ENCODE peak calls at places on chromosome 11, in nine cellular contexts. One of them, this sample, is unnamed.

GRCh38 chr11:13297308-13297916 is 19.8 kb downstream of the BMAL1 start:
- DNase-seq in HCT116: no peak
- DNase-seq in ovary: no peak
- DNase-seq in esophagus squamous epithelium: no peak
- DNase-seq in tibial nerve: no peak
- DNase-seq in right lobe of liver: no peak
- DNase-seq in H1: no peak
- DNase-seq in Peyer's patch: no peak
- DNase-seq in sigmoid colon: no peak
- DNase-seq in this sample: no peak

GRCh38 chr11:127059286-127060200 is 59.0 kb upstream of the KIRREL3 start:
- DNase-seq in Peyer's patch: no peak
- DNase-seq in tibial nerve: no peak
- DNase-seq in ovary: no peak
- DNase-seq in right lobe of liver: no peak
- DNase-seq in sigmoid colon: no peak
- DNase-seq in HCT116: no peak
- DNase-seq in H1: no peak
- DNase-seq in esophagus squamous epithelium: no peak
- DNase-seq in this sample: no peak

GRCh38 chr11:82631722-82632630 is 101.7 kb downstream of the FAM181B start:
- DNase-seq in esophagus squamous epithelium: no peak
- DNase-seq in right lobe of liver: no peak
- DNase-seq in sigmoid colon: no peak
- DNase-seq in Peyer's patch: no peak
- DNase-seq in ovary: no peak
- DNase-seq in tibial nerve: no peak
- DNase-seq in HCT116: no peak
- DNase-seq in H1: no peak
- DNase-seq in this sample: no peak

GRCh38 chr11:68683952-68684384 is 376 bp upstream of the GAL start:
- DNase-seq in esophagus squamous epithelium: no peak
- DNase-seq in HCT116: no peak
- DNase-seq in tibial nerve: no peak
- DNase-seq in ovary: no peak
- DNase-seq in H1: no peak
- DNase-seq in Peyer's patch: no peak
- DNase-seq in sigmoid colon: peak; percentile 57
- DNase-seq in right lobe of liver: peak; percentile 42
- DNase-seq in this sample: no peak

GRCh38 chr11:63850946-63851345 is 12.0 kb downstream of the MARK2 start:
- DNase-seq in H1: no peak
- DNase-seq in tibial nerve: no peak
- DNase-seq in Peyer's patch: no peak
- DNase-seq in right lobe of liver: no peak
- DNase-seq in HCT116: no peak
- DNase-seq in ovary: no peak
- DNase-seq in esophagus squamous epithelium: no peak
- DNase-seq in sigmoid colon: no peak
- DNase-seq in this sample: no peak

GRCh38 chr11:113384551-113384950 is 3.0 kb upstream of the ANKK1 start:
- DNase-seq in H1: no peak
- DNase-seq in Peyer's patch: no peak
- DNase-seq in esophagus squamous epithelium: no peak
- DNase-seq in tibial nerve: no peak
- DNase-seq in sigmoid colon: no peak
- DNase-seq in ovary: no peak
- DNase-seq in HCT116: no peak
- DNase-seq in right lobe of liver: no peak
- DNase-seq in this sample: no peak

GRCh38 chr11:8608646-8609045 is 14.6 kb upstream of the STK33 start:
- DNase-seq in esophagus squamous epithelium: no peak
- DNase-seq in HCT116: no peak
- DNase-seq in sigmoid colon: no peak
- DNase-seq in tibial nerve: no peak
- DNase-seq in right lobe of liver: no peak
- DNase-seq in H1: no peak
- DNase-seq in ovary: no peak
- DNase-seq in Peyer's patch: no peak
- DNase-seq in this sample: no peak

GRCh38 chr11:17972987-17973386 is 39.9 kb downstream of the SERGEF start:
- DNase-seq in H1: peak; percentile 77
- DNase-seq in right lobe of liver: no peak
- DNase-seq in Peyer's patch: no peak
- DNase-seq in tibial nerve: peak; percentile 19
- DNase-seq in HCT116: peak; percentile 60
- DNase-seq in esophagus squamous epithelium: no peak
- DNase-seq in sigmoid colon: peak; percentile 75
- DNase-seq in ovary: peak; percentile 53
- DNase-seq in this sample: peak; percentile 57

GRCh38 chr11:19284881-19285280 is 44.1 kb upstream of the E2F8 start:
- DNase-seq in esophagus squamous epithelium: no peak
- DNase-seq in Peyer's patch: no peak
- DNase-seq in sigmoid colon: no peak
- DNase-seq in right lobe of liver: no peak
- DNase-seq in ovary: no peak
- DNase-seq in tibial nerve: no peak
- DNase-seq in H1: no peak
- DNase-seq in HCT116: no peak
- DNase-seq in this sample: no peak

GRCh38 chr11:68266121-68266891 is 5.5 kb downstream of the C11orf24 start:
- DNase-seq in H1: no peak
- DNase-seq in sigmoid colon: no peak
- DNase-seq in Peyer's patch: peak; percentile 76
- DNase-seq in tibial nerve: peak; percentile 16
- DNase-seq in right lobe of liver: peak; percentile 41
- DNase-seq in esophagus squamous epithelium: no peak
- DNase-seq in ovary: no peak
- DNase-seq in HCT116: no peak
- DNase-seq in this sample: no peak

GRCh38 chr11:87266751-87267150 is 229.0 kb downstream of the TMEM135 start:
- DNase-seq in Peyer's patch: no peak
- DNase-seq in HCT116: no peak
- DNase-seq in right lobe of liver: no peak
- DNase-seq in sigmoid colon: no peak
- DNase-seq in esophagus squamous epithelium: no peak
- DNase-seq in tibial nerve: no peak
- DNase-seq in H1: no peak
- DNase-seq in ovary: no peak
- DNase-seq in this sample: no peak

GRCh38 chr11:1060885-1061616 is 13.6 kb upstream of the MUC2 start:
- DNase-seq in right lobe of liver: no peak
- DNase-seq in tibial nerve: no peak
- DNase-seq in sigmoid colon: no peak
- DNase-seq in HCT116: peak; percentile 74
- DNase-seq in ovary: no peak
- DNase-seq in H1: no peak
- DNase-seq in Peyer's patch: peak; percentile 93
- DNase-seq in esophagus squamous epithelium: no peak
- DNase-seq in this sample: no peak

GRCh38 chr11:72471005-72471898 is 36.9 kb upstream of the CLPB start:
- DNase-seq in sigmoid colon: peak; percentile 83
- DNase-seq in Peyer's patch: peak; percentile 81
- DNase-seq in HCT116: peak; percentile 61
- DNase-seq in right lobe of liver: peak; percentile 71
- DNase-seq in ovary: peak; percentile 61
- DNase-seq in H1: peak; percentile 63
- DNase-seq in esophagus squamous epithelium: no peak
- DNase-seq in tibial nerve: peak; percentile 67
- DNase-seq in this sample: no peak

GRCh38 chr11:125056931-125057330 is 6.2 kb upstream of the SLC37A2 start:
- DNase-seq in ovary: no peak
- DNase-seq in Peyer's patch: no peak
- DNase-seq in sigmoid colon: no peak
- DNase-seq in tibial nerve: no peak
- DNase-seq in HCT116: no peak
- DNase-seq in right lobe of liver: no peak
- DNase-seq in H1: no peak
- DNase-seq in esophagus squamous epithelium: no peak
- DNase-seq in this sample: no peak

GRCh38 chr11:59754859-59755700 is at the start of gene STX3:
- DNase-seq in ovary: peak; percentile 83
- DNase-seq in HCT116: peak; percentile 64
- DNase-seq in sigmoid colon: peak; percentile 75
- DNase-seq in esophagus squamous epithelium: no peak
- DNase-seq in right lobe of liver: peak; percentile 78
- DNase-seq in Peyer's patch: peak; percentile 86
- DNase-seq in tibial nerve: peak; percentile 13
- DNase-seq in H1: peak; percentile 85
- DNase-seq in this sample: peak; percentile 86

GRCh38 chr11:66595245-66595904 is 2.4 kb downstream of the CCS start:
- DNase-seq in right lobe of liver: no peak
- DNase-seq in HCT116: no peak
- DNase-seq in Peyer's patch: peak; percentile 54
- DNase-seq in sigmoid colon: peak; percentile 78
- DNase-seq in tibial nerve: no peak
- DNase-seq in H1: no peak
- DNase-seq in ovary: peak; percentile 75
- DNase-seq in esophagus squamous epithelium: no peak
- DNase-seq in this sample: no peak

GRCh38 chr11:66592457-66593302 is at the start of the genes CCDC87 and CCS:
- DNase-seq in esophagus squamous epithelium: peak; percentile 76
- DNase-seq in Peyer's patch: peak; percentile 100
- DNase-seq in H1: peak; percentile 98
- DNase-seq in right lobe of liver: peak; percentile 99
- DNase-seq in ovary: peak; percentile 99
- DNase-seq in tibial nerve: peak; percentile 95
- DNase-seq in sigmoid colon: peak; percentile 99
- DNase-seq in HCT116: peak; percentile 91
- DNase-seq in this sample: peak; percentile 97

GRCh38 chr11:66593650-66594049 is 665 bp downstream of the CCS start:
- DNase-seq in H1: no peak
- DNase-seq in esophagus squamous epithelium: no peak
- DNase-seq in right lobe of liver: no peak
- DNase-seq in tibial nerve: no peak
- DNase-seq in ovary: no peak
- DNase-seq in HCT116: no peak
- DNase-seq in Peyer's patch: no peak
- DNase-seq in sigmoid colon: no peak
- DNase-seq in this sample: no peak

GRCh38 chr11:66591175-66591574 is 1.7 kb downstream of the CCDC87 start:
- DNase-seq in tibial nerve: no peak
- DNase-seq in right lobe of liver: no peak
- DNase-seq in esophagus squamous epithelium: no peak
- DNase-seq in Peyer's patch: no peak
- DNase-seq in HCT116: no peak
- DNase-seq in H1: no peak
- DNase-seq in ovary: no peak
- DNase-seq in sigmoid colon: no peak
- DNase-seq in this sample: no peak

GRCh38 chr11:66593303-66593635 is 284 bp downstream of the CCS start:
- DNase-seq in HCT116: no peak
- DNase-seq in right lobe of liver: no peak
- DNase-seq in sigmoid colon: no peak
- DNase-seq in H1: no peak
- DNase-seq in tibial nerve: no peak
- DNase-seq in ovary: no peak
- DNase-seq in Peyer's patch: no peak
- DNase-seq in esophagus squamous epithelium: no peak
- DNase-seq in this sample: no peak
- TF ChIP-seq POLR2A in HCT116: no peak
- TF ChIP-seq POLR2A in right lobe of liver: no peak
- TF ChIP-seq POLR2A in sigmoid colon: no peak
- TF ChIP-seq POLR2A in H1: no peak
- TF ChIP-seq POLR2A in tibial nerve: no peak
- TF ChIP-seq POLR2A in ovary: no peak
- TF ChIP-seq POLR2A in Peyer's patch: no peak
- TF ChIP-seq POLR2A in esophagus squamous epithelium: no peak
- TF ChIP-seq POLR2A in this sample: no peak

DNA sequence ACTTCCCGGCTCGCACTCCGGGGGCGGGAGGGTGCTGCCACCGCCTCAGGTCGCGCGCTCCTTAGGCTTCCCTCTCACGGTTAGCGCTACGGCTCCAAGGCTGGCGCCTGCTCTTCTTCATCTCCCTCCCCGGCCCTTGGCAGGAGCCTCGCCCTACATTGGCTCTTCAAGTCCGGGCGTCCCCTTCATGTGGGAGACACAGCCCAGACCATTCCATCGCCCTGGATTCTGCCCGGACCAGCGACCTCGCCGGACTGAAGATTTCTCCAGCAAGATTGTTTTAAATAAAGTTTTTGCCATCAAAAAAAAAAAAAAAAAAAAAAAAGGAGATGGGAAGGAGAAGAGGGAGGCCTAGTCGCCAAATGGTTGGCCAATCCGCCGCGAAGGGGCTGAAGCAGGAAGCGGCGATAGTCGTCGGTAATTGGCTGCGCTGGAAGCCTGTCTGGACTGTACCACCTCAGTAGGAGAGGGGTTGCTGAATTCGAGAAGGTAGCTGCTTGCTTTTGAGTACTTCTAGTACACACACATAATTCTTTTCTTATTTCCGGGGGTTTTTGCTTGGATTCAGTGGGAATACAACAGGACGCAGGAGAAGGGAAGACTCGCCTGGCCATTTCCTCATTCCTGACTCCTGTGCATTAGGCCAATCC is 724 bp upstream of the ZDHHC5 start:
- DNase-seq in tibial nerve: peak; percentile 91
- DNase-seq in right lobe of liver: peak; percentile 98
- DNase-seq in Peyer's patch: peak; percentile 99
- DNase-seq in HCT116: peak; percentile 98
- DNase-seq in esophagus squamous epithelium: peak; percentile 91
- DNase-seq in H1: peak; percentile 86
- DNase-seq in ovary: peak; percentile 95
- DNase-seq in sigmoid colon: peak; percentile 100
- DNase-seq in this sample: peak; percentile 99
- TF ChIP-seq CTCF in tibial nerve: no peak
- TF ChIP-seq CTCF in right lobe of liver: no peak
- TF ChIP-seq CTCF in Peyer's patch: no peak
- TF ChIP-seq CTCF in HCT116: no peak
- TF ChIP-seq CTCF in esophagus squamous epithelium: no peak
- TF ChIP-seq CTCF in H1: no peak
- TF ChIP-seq CTCF in ovary: no peak
- TF ChIP-seq CTCF in sigmoid colon: no peak
- TF ChIP-seq CTCF in this sample: no peak

GRCh38 chr11:118628861-118629549 is 21.6 kb downstream of the PHLDB1 start:
- DNase-seq in sigmoid colon: no peak
- DNase-seq in tibial nerve: no peak
- DNase-seq in esophagus squamous epithelium: no peak
- DNase-seq in right lobe of liver: no peak
- DNase-seq in Peyer's patch: no peak
- DNase-seq in HCT116: no peak
- DNase-seq in ovary: no peak
- DNase-seq in H1: no peak
- DNase-seq in this sample: no peak
- H3K4me1 ChIP-seq in sigmoid colon: no peaks in the 10 kb centered on the region
- H3K4me1 ChIP-seq in tibial nerve: peaks cover 14% of the 10 kb centered on the region
- H3K4me1 ChIP-seq in esophagus squamous epithelium: peaks cover 41% of the 10 kb centered on the region
- H3K4me1 ChIP-seq in right lobe of liver: no peaks in the 10 kb centered on the region
- H3K4me1 ChIP-seq in Peyer's patch: peaks cover 53% of the 10 kb centered on the region
- H3K4me1 ChIP-seq in HCT116: peaks cover 32% of the 10 kb centered on the region
- H3K4me1 ChIP-seq in ovary: peaks cover 4% of the 10 kb centered on the region
- H3K4me1 ChIP-seq in H1: peaks cover 7% of the 10 kb centered on the region
- H3K4me1 ChIP-seq in this sample: no peaks in the 10 kb centered on the region

DNA sequence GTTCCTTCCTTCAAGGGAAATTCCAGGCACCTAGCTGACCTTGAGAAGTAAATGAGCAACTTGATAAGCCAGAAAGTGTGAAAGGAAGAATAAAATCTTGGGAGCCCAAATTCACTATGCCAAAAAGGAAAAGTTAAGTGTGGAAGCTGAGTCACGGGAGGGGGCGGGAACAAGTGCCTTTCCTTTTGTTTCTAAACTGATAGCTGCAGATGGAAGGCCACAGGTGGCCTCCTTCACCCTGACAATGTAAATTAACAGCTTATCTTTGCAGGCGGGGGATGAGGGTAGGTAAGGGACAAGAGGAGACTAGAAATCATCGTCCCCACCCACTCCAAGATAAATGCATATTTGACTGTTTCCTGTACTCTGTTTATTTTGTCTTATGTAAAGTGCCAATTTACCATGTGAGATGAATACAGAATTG is 36.4 kb upstream of the TREH start:
- DNase-seq in right lobe of liver: no peak
- DNase-seq in HCT116: no peak
- DNase-seq in tibial nerve: no peak
- DNase-seq in esophagus squamous epithelium: no peak
- DNase-seq in ovary: no peak
- DNase-seq in H1: peak; percentile 66
- DNase-seq in Peyer's patch: no peak
- DNase-seq in sigmoid colon: no peak
- DNase-seq in this sample: no peak
- TF ChIP-seq POLR2A in right lobe of liver: no peak
- TF ChIP-seq POLR2A in HCT116: no peak
- TF ChIP-seq POLR2A in tibial nerve: no peak
- TF ChIP-seq POLR2A in esophagus squamous epithelium: no peak
- TF ChIP-seq POLR2A in ovary: no peak
- TF ChIP-seq POLR2A in H1: no peak
- TF ChIP-seq POLR2A in Peyer's patch: no peak
- TF ChIP-seq POLR2A in sigmoid colon: no peak
- TF ChIP-seq POLR2A in this sample: no peak